ENCODE peak calls at places on chromosomes 1 and 21, in five cellular contexts. R is osteocyte, O is prostate gland, W is B cell, J is activated B cell treated with CpG ODN at 0.5 μM for 24 hours. T is an unnamed sample.

GRCh38 chr1:93143136-93143535 is 37.1 kb downstream of the TMED5 start:
- DNase-seq in R (no peak), O (no peak), W (no peak), J (no peak), T (no peak)

GRCh38 chr1:208079161-208079560 is 165.0 kb downstream of the PLXNA2 start:
- DNase-seq in R (no peak), O (no peak), W (no peak), J (no peak), T (no peak)

GRCh38 chr1:23732363-23733224 is 10.7 kb upstream of the ELOA start:
- DNase-seq in R (no peak), O (no peak), W (no peak), J (no peak), T (no peak)

GRCh38 chr1:94919241-94920030 is 7.5 kb downstream of the CNN3 start:
- DNase-seq in R (no peak), O (no peak), W (no peak), J (no peak), T (no peak)

GRCh38 chr1:217482356-217483102 is 148.4 kb downstream of the GPATCH2 start:
- DNase-seq in R (no peak), O (no peak), W (no peak), J (no peak), T (no peak)

GRCh38 chr1:21115098-21115760 is 61.5 kb downstream of the EIF4G3 start:
- DNase-seq in R (no peak), O (no peak), W (no peak), J (no peak), T (no peak)

GRCh38 chr21:14657241-14658008 is 111.3 kb upstream of the SAMSN1 start:
- DNase-seq in R (no peak), O (no peak), W (no peak), J (no peak), T (no peak)

GRCh38 chr1:228163004-228163753 is 2.4 kb upstream of the IBA57 start:
- DNase-seq in R (no peak), O (no peak), W (no peak), J (no peak), T (no peak)

GRCh38 chr1:2552189-2552588 is 4.0 kb upstream of the TNFRSF14 start:
- DNase-seq in R (no peak), O (no peak), W (no peak), J (no peak), T (no peak)

GRCh38 chr1:89311757-89312156 is 39.1 kb upstream of the GBP5 start:
- DNase-seq in R (no peak), O (no peak), W (no peak), J (no peak), T (no peak)

GRCh38 chr1:84711091-84711490 is 20.8 kb upstream of the SSX2IP start:
- DNase-seq in R (no peak), O (no peak), W (no peak), J (no peak), T (no peak)

GRCh38 chr1:113519561-113519960 is 129.2 kb downstream of the MAGI3 start:
- DNase-seq in R (no peak), O (no peak), W (no peak), J (no peak), T (no peak)

GRCh38 chr1:207027221-207027777 is 5.3 kb downstream of the C1orf116 start:
- DNase-seq in R (no peak), O (no peak), W (no peak), J (no peak), T (no peak)

GRCh38 chr1:228030451-228031201 is 23.8 kb downstream of the WNT3A start:
- DNase-seq in R (no peak), O (no peak), W (no peak), J (peak; percentile 7), T (no peak)

GRCh38 chr21:39874759-39875158 is 7.5 kb downstream of the PCP4 start:
- DNase-seq in R (no peak), O (no peak), W (no peak), J (no peak), T (no peak)

GRCh38 chr21:44086636-44087425 is 20.4 kb upstream of the PWP2 start:
- DNase-seq in R (peak; percentile 77), O (no peak), W (no peak), J (no peak), T (peak; percentile 34)

GRCh38 chr1:211420389-211420788 is 71.6 kb downstream of the RD3 start:
- DNase-seq in R (no peak), O (no peak), W (no peak), J (no peak), T (no peak)

GRCh38 chr1:205772607-205773032 is 2.7 kb downstream of the RAB29 start:
- DNase-seq in R (no peak), O (no peak), W (peak; percentile 59), J (no peak), T (no peak)

GRCh38 chr1:29240986-29241385 is 4.7 kb downstream of the PTPRU start:
- DNase-seq in R (no peak), O (no peak), W (no peak), J (no peak), T (peak; percentile 19)

GRCh38 chr1:168709407-168709891 is 19.6 kb downstream of the DPT start:
- DNase-seq in R (no peak), O (no peak), W (no peak), J (no peak), T (no peak)

GRCh38 chr1:229556551-229556950 is 2.0 kb downstream of the ABCB10 start:
- DNase-seq in R (peak; percentile 38), O (no peak), W (no peak), J (no peak), T (no peak)

GRCh38 chr1:229558460-229559335 is at the start of gene ABCB10:
- DNase-seq in R (peak; percentile 99), O (peak; percentile 94), W (peak; percentile 92), J (peak; percentile 91), T (peak; percentile 89)

GRCh38 chr1:229554886-229555621 is 3.5 kb downstream of the ABCB10 start:
- DNase-seq in R (no peak), O (no peak), W (no peak), J (no peak), T (no peak)

GRCh38 chr1:229557214-229557850 is 1.2 kb downstream of the ABCB10 start:
- DNase-seq in R (peak; percentile 25), O (no peak), W (no peak), J (no peak), T (no peak)

DNA sequence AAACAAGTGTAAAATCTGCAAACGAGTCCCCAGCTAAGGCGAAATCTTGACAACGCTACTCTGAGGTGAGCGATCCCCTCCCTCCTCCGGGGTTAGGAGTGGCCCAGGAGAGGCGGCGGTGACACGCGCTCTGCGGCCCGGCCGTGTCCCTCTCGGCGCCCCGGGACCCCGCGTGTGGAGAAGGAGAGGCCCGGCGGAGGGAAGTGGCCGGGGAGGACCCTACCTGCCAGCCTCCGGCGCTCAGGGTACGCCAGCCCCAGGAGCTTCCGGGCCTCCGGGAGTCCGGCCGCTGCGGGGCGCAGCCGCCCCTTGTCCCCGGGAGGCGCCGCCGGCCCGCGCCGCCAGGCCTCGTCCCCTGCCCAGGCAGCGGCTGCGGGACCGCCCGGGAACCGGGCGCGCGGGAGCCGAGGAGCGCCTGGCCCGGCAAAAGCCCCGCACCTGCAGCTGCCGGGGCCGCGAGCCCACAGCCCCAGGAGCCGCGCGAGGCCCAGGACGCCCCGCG is 543 bp downstream of the ABCB10 start:
- DNase-seq in R (peak; percentile 82), O (peak; percentile 23), W (peak; percentile 43), J (peak; percentile 57), T (no peak)
- TF ChIP-seq CTCF in R (peak; percentile 20), O (peak; percentile 23), W (no peak), J (no peak), T (no peak)

DNA sequence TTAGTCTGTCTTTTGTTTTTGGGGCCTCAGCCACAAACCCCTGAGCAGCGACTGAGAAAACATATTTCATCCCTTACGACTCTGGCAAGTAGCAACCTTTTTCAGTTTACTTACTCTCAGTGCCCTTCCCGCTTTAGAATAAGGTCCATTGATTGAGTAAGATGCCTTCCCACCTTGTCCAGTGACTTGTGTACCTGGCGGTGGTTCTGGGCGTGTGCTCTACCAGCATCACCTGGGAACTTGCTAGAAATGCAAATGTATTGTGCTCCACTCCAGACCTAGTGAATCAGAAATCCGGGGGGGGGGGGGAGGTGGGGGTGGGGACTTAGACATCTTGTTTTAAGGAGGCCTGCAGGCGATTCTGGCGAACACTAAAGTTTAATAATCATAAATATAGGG is 72.1 kb downstream of the S1PR1 start:
- DNase-seq in R (no peak), O (no peak), W (no peak), J (no peak), T (no peak)
- TF ChIP-seq CTCF in R (no peak), O (no peak), W (no peak), J (no peak), T (no peak)

GRCh38 chr21:28518620-28519019 is 474.1 kb downstream of the LTN1 start:
- DNase-seq in R (no peak), O (no peak), W (no peak), J (no peak), T (no peak)

GRCh38 chr21:28523367-28523766 is 469.3 kb downstream of the LTN1 start:
- DNase-seq in R (no peak), O (no peak), W (no peak), J (no peak), T (no peak)

GRCh38 chr21:28516996-28517592 is 475.6 kb downstream of the LTN1 start:
- DNase-seq in R (no peak), O (peak; percentile 44), W (peak; percentile 65), J (peak; percentile 25), T (no peak)

DNA sequence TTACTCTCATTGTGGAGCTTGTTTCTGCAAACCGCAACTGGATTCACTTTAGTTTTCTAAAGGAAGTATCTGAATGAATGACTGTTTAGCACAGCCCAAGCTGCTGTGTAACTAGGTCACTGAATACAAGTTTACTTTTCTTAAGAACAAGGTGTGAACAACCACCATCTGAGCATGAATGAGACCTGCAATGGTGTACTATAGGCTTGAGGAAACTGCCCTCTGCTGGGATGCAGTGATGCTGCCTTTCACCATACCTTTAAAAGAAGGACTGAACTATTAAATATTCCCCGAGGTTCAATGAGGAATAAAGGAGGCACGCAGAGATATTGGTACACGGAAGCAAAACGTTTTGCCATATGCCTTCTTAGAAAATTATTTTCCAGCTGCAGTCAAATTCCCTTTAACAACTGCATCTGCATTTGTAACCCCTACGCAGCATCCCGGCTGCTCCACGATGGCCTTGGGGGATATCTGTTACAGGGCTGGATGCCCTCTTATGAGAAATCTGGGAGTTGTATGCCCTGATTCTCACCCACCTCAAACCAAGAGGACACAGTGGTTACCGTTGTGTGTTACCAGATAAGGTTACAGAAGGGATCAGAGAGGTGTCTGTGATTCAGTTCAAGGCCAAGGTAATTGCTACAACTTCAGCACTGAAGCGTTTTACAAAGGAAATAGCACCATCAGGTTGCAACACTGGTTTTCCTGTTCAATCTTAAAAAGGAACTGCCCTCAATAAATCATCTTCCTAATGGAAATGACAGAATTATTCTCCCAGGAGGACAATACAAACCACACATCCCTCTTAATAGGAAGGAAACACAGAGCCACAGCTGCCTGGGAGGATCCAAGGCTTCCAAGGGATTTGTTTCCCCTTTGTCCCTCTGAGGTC is 470.5 kb downstream of the LTN1 start:
- DNase-seq in R (no peak), O (no peak), W (no peak), J (no peak), T (no peak)
- TF ChIP-seq CTCF in R (peak; percentile 65), O (no peak), W (no peak), J (no peak), T (no peak)

GRCh38 chr1:53069663-53070327 is 7.8 kb downstream of the PODN start:
- DNase-seq in R (peak; percentile 83), O (no peak), W (no peak), J (peak; percentile 10), T (peak; percentile 26)

GRCh38 chr1:53071915-53072314 is 9.9 kb downstream of the PODN start:
- DNase-seq in R (no peak), O (no peak), W (no peak), J (no peak), T (no peak)

GRCh38 chr1:53071167-53071865 is 9.3 kb downstream of the PODN start:
- DNase-seq in R (peak; percentile 81), O (no peak), W (no peak), J (peak; percentile 7), T (peak; percentile 10)

GRCh38 chr1:53069265-53069662 is 7.3 kb downstream of the PODN start:
- DNase-seq in R (no peak), O (no peak), W (no peak), J (peak; percentile 4), T (peak; percentile 23)

GRCh38 chr1:53070621-53071020 is 8.6 kb downstream of the PODN start:
- DNase-seq in R (peak; percentile 73), O (no peak), W (no peak), J (peak; percentile 12), T (peak; percentile 35)
- TF ChIP-seq CTCF in R (no peak), O (no peak), W (no peak), J (no peak), T (no peak)